ENCODE peak calls at places on chromosomes 16 and 17, in nine cellular contexts. B is activated T-helper 9 cell treated with anti-CD3 and anti-CD28 coated beads, Interleukin-2, amount 50 U/mL, for 16 hours; A is GM13976; E is Right ventricle myocardium superior; O is T-helper 17 cell; V is A172; R is COLO829; F is body of pancreas; S is mesothelial cell of epicardium. I is an unnamed sample.

GRCh38 chr17:79026345-79027273 is 2.6 kb downstream of the C1QTNF1 start:
- DNase-seq in V (peak), F (no peak), S (no peak), O (no peak), R (peak), B (no peak), A (no peak), E (peak), I (peak)

GRCh38 chr16:2015117-2015946 is 4.3 kb upstream of the NPW start:
- DNase-seq in R (no peak), A (no peak), S (no peak), O (no peak), B (no peak), F (no peak), V (peak), E (peak), I (no peak)

GRCh38 chr17:8069587-8069860 is 18.0 kb downstream of the ALOX12B start:
- DNase-seq in F (no peak), E (peak), O (no peak), A (no peak), R (no peak), B (no peak), V (no peak), S (no peak), I (no peak)

GRCh38 chr17:1641065-1641403 is 4.5 kb downstream of the SCARF1 start:
- DNase-seq in O (no peak), V (no peak), E (no peak), F (no peak), R (no peak), B (no peak), S (no peak), A (no peak), I (no peak)

GRCh38 chr17:37674511-37674910 is 31.3 kb upstream of the DDX52 start:
- DNase-seq in A (no peak), F (no peak), B (no peak), V (no peak), R (no peak), S (no peak), O (no peak), E (no peak), I (no peak)

GRCh38 chr16:74902161-74902560 is 82.8 kb downstream of the WDR59 start:
- DNase-seq in O (no peak), V (no peak), S (no peak), R (no peak), F (no peak), B (no peak), A (no peak), E (no peak), I (no peak)

GRCh38 chr17:21376835-21377690 is 906 bp downstream of the KCNJ12 start:
- DNase-seq in E (peak), R (no peak), F (no peak), B (no peak), S (peak), V (no peak), A (no peak), O (no peak), I (peak)

GRCh38 chr16:90040152-90041023 is 21.1 kb upstream of the DBNDD1 start:
- DNase-seq in E (no peak), O (no peak), S (no peak), V (no peak), B (no peak), R (no peak), F (no peak), A (peak), I (no peak)

GRCh38 chr17:57910462-57910861 is 44.8 kb downstream of the CUEDC1 start:
- DNase-seq in O (no peak), F (no peak), B (no peak), S (no peak), V (no peak), E (no peak), R (no peak), A (no peak), I (peak)

GRCh38 chr16:65180986-65181710 is 59.3 kb upstream of the CDH11 start:
- DNase-seq in R (no peak), S (no peak), B (no peak), A (no peak), F (no peak), O (no peak), E (no peak), V (no peak), I (no peak)

GRCh38 chr17:27241346-27241946 is 52.5 kb upstream of the WSB1 start:
- DNase-seq in A (peak), F (no peak), O (no peak), B (no peak), V (peak), E (no peak), S (peak), R (no peak), I (no peak)